ENCODE peak calls at places on chromosomes 16 and 17, in eight cellular contexts. T is A549, F is stomach, U is ovary, O is K562, K is sigmoid colon, Y is transverse colon, G is tibial nerve. Q is an unnamed sample.

GRCh38 chr17:39200957-39201510 is 951 bp downstream of the RPL19 start:
- DNase-seq in T (no peak), F (no peak), U (no peak), O (no peak), K (no peak), Y (no peak), G (no peak), Q (no peak)

GRCh38 chr17:70804161-70804560 is 634.8 kb downstream of the KCNJ2 start:
- DNase-seq in T (no peak), F (no peak), U (no peak), O (no peak), K (no peak), Y (no peak), G (no peak), Q (no peak)

GRCh38 chr17:29155966-29156338 is 24.2 kb downstream of the MYO18A start:
- DNase-seq in T (no peak), F (no peak), U (no peak), O (no peak), K (no peak), Y (no peak), G (no peak), Q (no peak)

GRCh38 chr17:6910987-6911603 is 79.6 kb upstream of the TEKT1 start:
- DNase-seq in T (peak; percentile 60), F (no peak), U (no peak), O (peak; percentile 22), K (no peak), Y (no peak), G (no peak), Q (no peak)

GRCh38 chr17:77313831-77314230 is 173.1 kb downstream of the SEC14L1 start:
- DNase-seq in T (no peak), F (no peak), U (no peak), O (no peak), K (peak; percentile 50), Y (peak; percentile 7), G (no peak), Q (no peak)

GRCh38 chr16:46730126-46730525 is 18.0 kb downstream of the MYLK3 start:
- DNase-seq in T (no peak), F (no peak), U (no peak), O (no peak), K (no peak), Y (no peak), G (no peak), Q (peak; percentile 52)

GRCh38 chr17:57988301-57989010 is 402 bp upstream of the VEZF1 start:
- DNase-seq in T (peak; percentile 77), F (peak; percentile 68), U (peak; percentile 80), O (peak; percentile 93), K (peak; percentile 90), Y (peak; percentile 77), G (peak; percentile 32), Q (peak; percentile 84)

GRCh38 chr17:13698832-13699231 is 97.1 kb upstream of the HS3ST3A1 start:
- DNase-seq in T (no peak), F (no peak), U (no peak), O (no peak), K (no peak), Y (no peak), G (no peak), Q (no peak)

GRCh38 chr17:81491193-81491592 is 21.4 kb downstream of the ACTG1 start:
- DNase-seq in T (peak; percentile 60), F (no peak), U (no peak), O (no peak), K (no peak), Y (peak; percentile 49), G (no peak), Q (no peak)

GRCh38 chr17:48767263-48767774 is 38.8 kb upstream of the HOXB13 start:
- DNase-seq in T (no peak), F (no peak), U (no peak), O (no peak), K (peak; percentile 18), Y (no peak), G (no peak), Q (no peak)

GRCh38 chr16:88478889-88479794 is 26.1 kb downstream of the ZFPM1 start:
- DNase-seq in T (no peak), F (peak; percentile 67), U (no peak), O (no peak), K (no peak), Y (peak; percentile 29), G (no peak), Q (no peak)

GRCh38 chr16:49261930-49262329 is 19.7 kb downstream of the CBLN1 start:
- DNase-seq in T (no peak), F (no peak), U (no peak), O (no peak), K (no peak), Y (no peak), G (no peak), Q (no peak)

GRCh38 chr17:12070561-12070960 is 49.9 kb downstream of the MAP2K4 start:
- DNase-seq in T (no peak), F (no peak), U (no peak), O (no peak), K (no peak), Y (no peak), G (no peak), Q (no peak)

GRCh38 chr17:3695129-3695722 is 729 bp downstream of the P2RX5 start:
- DNase-seq in T (no peak), F (no peak), U (no peak), O (no peak), K (no peak), Y (peak; percentile 25), G (no peak), Q (no peak)

GRCh38 chr16:71440669-71441347 is 1.0 kb downstream of the TLE7 start:
- DNase-seq in T (no peak), F (no peak), U (no peak), O (peak; percentile 73), K (no peak), Y (no peak), G (no peak), Q (no peak)

GRCh38 chr16:85019659-85020245 is 7.8 kb upstream of the KIAA0513 start:
- DNase-seq in T (no peak), F (peak; percentile 90), U (no peak), O (no peak), K (peak; percentile 78), Y (peak; percentile 79), G (no peak), Q (no peak)

GRCh38 chr17:13244511-13244910 is 226.7 kb upstream of the ELAC2 start:
- DNase-seq in T (no peak), F (no peak), U (no peak), O (no peak), K (no peak), Y (no peak), G (peak; percentile 61), Q (no peak)

GRCh38 chr16:84115919-84116719 is 623 bp downstream of the MBTPS1 start:
- DNase-seq in T (peak; percentile 36), F (peak; percentile 66), U (no peak), O (no peak), K (no peak), Y (peak; percentile 62), G (no peak), Q (no peak)

GRCh38 chr16:87366288-87366687 is 17.3 kb downstream of the FBXO31 start:
- DNase-seq in T (no peak), F (peak; percentile 69), U (no peak), O (no peak), K (no peak), Y (peak; percentile 74), G (no peak), Q (no peak)

GRCh38 chr16:31713945-31714898 is 159.4 kb upstream of the ZNF267 start:
- DNase-seq in T (no peak), F (no peak), U (no peak), O (peak; percentile 52), K (no peak), Y (no peak), G (no peak), Q (no peak)

GRCh38 chr17:80248894-80249710 is 11.6 kb upstream of the RNF213 start:
- DNase-seq in T (no peak), F (no peak), U (no peak), O (peak; percentile 21), K (no peak), Y (no peak), G (no peak), Q (no peak)

GRCh38 chr16:54447606-54448440 is 161.2 kb upstream of the IRX3 start:
- DNase-seq in T (peak; percentile 49), F (no peak), U (no peak), O (peak; percentile 72), K (no peak), Y (no peak), G (no peak), Q (no peak)

GRCh38 chr17:7294614-7295153 is at the start of gene YBX2:
- DNase-seq in T (peak; percentile 89), F (peak; percentile 85), U (peak; percentile 54), O (peak; percentile 42), K (no peak), Y (peak; percentile 96), G (no peak), Q (no peak)

GRCh38 chr17:42241871-42242270 is 34.3 kb downstream of the STAT5B start:
- DNase-seq in T (no peak), F (no peak), U (no peak), O (no peak), K (no peak), Y (no peak), G (no peak), Q (no peak)

GRCh38 chr16:88634141-88634993 is 4.0 kb upstream of the IL17C start:
- DNase-seq in T (no peak), F (peak; percentile 53), U (peak; percentile 28), O (peak; percentile 97), K (no peak), Y (peak; percentile 74), G (no peak), Q (no peak)

GRCh38 chr16:73012341-73012740 is 35.6 kb downstream of the ZFHX3 start:
- DNase-seq in T (no peak), F (no peak), U (no peak), O (no peak), K (peak; percentile 32), Y (no peak), G (no peak), Q (no peak)

GRCh38 chr16:53346-54236 is at the start of the genes POLR3K and SNRNP25:
- DNase-seq in T (peak; percentile 98), F (peak; percentile 100), U (peak; percentile 100), O (peak; percentile 97), K (peak; percentile 100), Y (peak; percentile 99), G (peak; percentile 100), Q (peak; percentile 99)
- TF ChIP-seq POLR2A in T (peak; percentile 90), F (no peak), U (peak; percentile 60), O (peak; percentile 90), K (peak; percentile 30), Y (peak; percentile 70), G (peak; percentile 26), Q (no peak)

GRCh38 chr16:705748-706188 is at the start of gene FBXL16:
- DNase-seq in T (no peak), F (no peak), U (no peak), O (peak; percentile 95), K (no peak), Y (no peak), G (no peak), Q (no peak)
- TF ChIP-seq EP300 in T (no peak), F (no peak), U (no peak), O (no peak), K (no peak), Y (no peak), G (no peak), Q (no peak)

GRCh38 chr17:9790889-9791876 is at the start of gene DHRS7C:
- DNase-seq in T (no peak), F (no peak), U (no peak), O (no peak), K (no peak), Y (no peak), G (no peak), Q (no peak)
- TF ChIP-seq POLR2A in T (no peak), F (no peak), U (no peak), O (no peak), K (no peak), Y (no peak), G (no peak), Q (no peak)

GRCh38 chr17:61647044-61647443 is 56.0 kb upstream of the NACA2 start:
- DNase-seq in T (no peak), F (no peak), U (no peak), O (no peak), K (no peak), Y (no peak), G (no peak), Q (no peak)
- TF ChIP-seq EP300 in T (no peak), F (no peak), U (no peak), O (no peak), K (no peak), Y (no peak), G (no peak), Q (no peak)